ENCODE peak calls at places on chromosomes 3 and 15, in five cellular contexts. One of them, this sample, is unnamed.

GRCh38 chr3:169365993-169366915 is 297.3 kb downstream of the MECOM start:
- DNase-seq in A549: no peak
- DNase-seq in K562: no peak
- DNase-seq in IMR-90: no peak
- DNase-seq in testis: no peak
- DNase-seq in this sample: no peak

GRCh38 chr3:192444096-192444790 is 283.1 kb downstream of the FGF12 start:
- DNase-seq in A549: peak; percentile 47
- DNase-seq in K562: peak; percentile 72
- DNase-seq in IMR-90: peak; percentile 53
- DNase-seq in testis: peak; percentile 82
- DNase-seq in this sample: peak; percentile 39

GRCh38 chr15:55496716-55497115 is 11.3 kb downstream of the DNAAF4 start:
- DNase-seq in A549: no peak
- DNase-seq in K562: no peak
- DNase-seq in IMR-90: no peak
- DNase-seq in testis: no peak
- DNase-seq in this sample: no peak

GRCh38 chr15:70892912-70893560 is 410 bp downstream of the LRRC49 start:
- DNase-seq in A549: peak; percentile 40
- DNase-seq in K562: no peak
- DNase-seq in IMR-90: peak; percentile 79
- DNase-seq in testis: peak; percentile 62
- DNase-seq in this sample: peak; percentile 48

GRCh38 chr3:18739098-18739431 is 313.9 kb upstream of the SATB1 start:
- DNase-seq in A549: no peak
- DNase-seq in K562: no peak
- DNase-seq in IMR-90: no peak
- DNase-seq in testis: no peak
- DNase-seq in this sample: no peak

GRCh38 chr15:89206908-89207331 is 14.5 kb downstream of the RLBP1 start:
- DNase-seq in A549: peak; percentile 99
- DNase-seq in K562: peak; percentile 91
- DNase-seq in IMR-90: peak; percentile 57
- DNase-seq in testis: peak; percentile 88
- DNase-seq in this sample: peak; percentile 82

GRCh38 chr15:82963356-82964341 is 11.1 kb upstream of the HOMER2 start:
- DNase-seq in A549: no peak
- DNase-seq in K562: no peak
- DNase-seq in IMR-90: no peak
- DNase-seq in testis: no peak
- DNase-seq in this sample: no peak

GRCh38 chr15:92880796-92881569 is 19.1 kb upstream of the CHD2 start:
- DNase-seq in A549: no peak
- DNase-seq in K562: no peak
- DNase-seq in IMR-90: no peak
- DNase-seq in testis: no peak
- DNase-seq in this sample: no peak

GRCh38 chr3:32452009-32452408 is 50.6 kb downstream of the CMTM6 start:
- DNase-seq in A549: no peak
- DNase-seq in K562: no peak
- DNase-seq in IMR-90: no peak
- DNase-seq in testis: no peak
- DNase-seq in this sample: no peak

GRCh38 chr3:89472101-89472500 is 364.7 kb downstream of the EPHA3 start:
- DNase-seq in A549: no peak
- DNase-seq in K562: no peak
- DNase-seq in IMR-90: no peak
- DNase-seq in testis: no peak
- DNase-seq in this sample: no peak

GRCh38 chr15:50116477-50116876 is 2.6 kb downstream of the ATP8B4 start:
- DNase-seq in A549: peak; percentile 17
- DNase-seq in K562: peak; percentile 39
- DNase-seq in IMR-90: peak; percentile 19
- DNase-seq in testis: peak; percentile 66
- DNase-seq in this sample: peak; percentile 65

GRCh38 chr3:134373942-134374790 is at the start of gene AMOTL2:
- DNase-seq in A549: peak; percentile 90
- DNase-seq in K562: peak; percentile 68
- DNase-seq in IMR-90: peak; percentile 97
- DNase-seq in testis: peak; percentile 86
- DNase-seq in this sample: peak; percentile 29
- TF ChIP-seq POLR2A in A549: peak; percentile 63
- TF ChIP-seq POLR2A in K562: no peak
- TF ChIP-seq POLR2A in IMR-90: peak; percentile 99
- TF ChIP-seq POLR2A in testis: no peak
- TF ChIP-seq POLR2A in this sample: no peak

GRCh38 chr15:66188464-66188863 is 65.1 kb downstream of the MEGF11 start:
- DNase-seq in A549: no peak
- DNase-seq in K562: no peak
- DNase-seq in IMR-90: no peak
- DNase-seq in testis: no peak
- DNase-seq in this sample: no peak

GRCh38 chr15:66195621-66196230 is 57.8 kb downstream of the MEGF11 start:
- DNase-seq in A549: no peak
- DNase-seq in K562: no peak
- DNase-seq in IMR-90: no peak
- DNase-seq in testis: no peak
- DNase-seq in this sample: no peak

GRCh38 chr15:66189291-66189690 is 64.3 kb downstream of the MEGF11 start:
- DNase-seq in A549: no peak
- DNase-seq in K562: no peak
- DNase-seq in IMR-90: no peak
- DNase-seq in testis: no peak
- DNase-seq in this sample: no peak

GRCh38 chr15:66196565-66196964 is 57.0 kb downstream of the MEGF11 start:
- DNase-seq in A549: no peak
- DNase-seq in K562: no peak
- DNase-seq in IMR-90: peak; percentile 2
- DNase-seq in testis: no peak
- DNase-seq in this sample: no peak

DNA sequence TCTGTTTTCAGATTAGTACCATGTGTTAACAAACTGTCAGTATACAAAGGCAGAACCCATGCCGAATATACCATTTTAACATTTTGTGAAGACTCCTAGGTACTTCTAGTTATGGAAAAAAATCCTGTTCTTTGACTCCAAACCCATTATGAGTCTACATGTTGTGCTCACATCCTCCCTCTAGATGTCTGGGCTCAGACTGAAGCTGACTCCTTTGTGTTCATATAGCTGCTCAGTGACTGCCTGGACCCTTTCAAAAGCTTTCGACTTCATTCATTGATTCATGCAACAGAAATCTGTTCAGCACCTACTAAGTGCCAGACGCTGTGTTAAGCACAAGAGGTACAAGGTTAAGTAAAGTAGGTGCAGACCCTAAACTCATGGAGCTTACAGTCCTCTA is 60.5 kb downstream of the MEGF11 start:
- DNase-seq in A549: no peak
- DNase-seq in K562: no peak
- DNase-seq in IMR-90: peak; percentile 5
- DNase-seq in testis: no peak
- DNase-seq in this sample: no peak
- TF ChIP-seq POLR2A in A549: no peak
- TF ChIP-seq POLR2A in K562: no peak
- TF ChIP-seq POLR2A in IMR-90: no peak
- TF ChIP-seq POLR2A in testis: no peak
- TF ChIP-seq POLR2A in this sample: no peak

GRCh38 chr3:182366746-182367145 is 426.6 kb upstream of the ATP11B start:
- DNase-seq in A549: no peak
- DNase-seq in K562: no peak
- DNase-seq in IMR-90: no peak
- DNase-seq in testis: no peak
- DNase-seq in this sample: no peak

GRCh38 chr3:182364323-182364722 is 429.0 kb upstream of the ATP11B start:
- DNase-seq in A549: no peak
- DNase-seq in K562: no peak
- DNase-seq in IMR-90: no peak
- DNase-seq in testis: no peak
- DNase-seq in this sample: no peak

GRCh38 chr3:182370949-182371348 is 422.4 kb upstream of the ATP11B start:
- DNase-seq in A549: no peak
- DNase-seq in K562: no peak
- DNase-seq in IMR-90: no peak
- DNase-seq in testis: no peak
- DNase-seq in this sample: no peak

GRCh38 chr3:182364723-182365650 is 428.3 kb upstream of the ATP11B start:
- DNase-seq in A549: no peak
- DNase-seq in K562: peak; percentile 62
- DNase-seq in IMR-90: no peak
- DNase-seq in testis: peak; percentile 21
- DNase-seq in this sample: no peak

DNA sequence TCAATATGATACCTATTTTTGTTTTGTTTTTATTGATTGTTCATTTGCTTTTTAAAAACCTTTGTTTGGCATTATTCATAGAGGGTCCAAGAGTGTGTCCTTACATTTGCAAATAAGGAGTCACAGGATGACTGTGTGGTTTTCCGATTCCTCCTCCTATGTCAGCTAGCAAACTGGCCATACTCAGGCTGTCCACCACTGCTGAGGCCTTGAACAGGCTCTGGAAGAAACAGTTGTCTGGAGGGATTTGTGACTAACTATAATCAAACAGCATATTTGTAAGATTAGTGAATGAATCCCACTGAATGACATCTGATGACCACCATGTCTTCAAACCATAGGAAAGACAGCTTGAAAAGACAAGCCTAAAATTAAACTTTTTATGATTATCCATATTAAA is 423.4 kb upstream of the ATP11B start:
- DNase-seq in A549: no peak
- DNase-seq in K562: no peak
- DNase-seq in IMR-90: no peak
- DNase-seq in testis: no peak
- DNase-seq in this sample: no peak
- TF ChIP-seq POLR2A in A549: no peak
- TF ChIP-seq POLR2A in K562: no peak
- TF ChIP-seq POLR2A in IMR-90: no peak
- TF ChIP-seq POLR2A in testis: no peak
- TF ChIP-seq POLR2A in this sample: no peak

GRCh38 chr3:50121416-50122032 is 32.8 kb downstream of the RBM5 start:
- DNase-seq in A549: peak; percentile 91
- DNase-seq in K562: peak; percentile 80
- DNase-seq in IMR-90: peak; percentile 79
- DNase-seq in testis: peak; percentile 74
- DNase-seq in this sample: peak; percentile 86

GRCh38 chr3:50122071-50122470 is 33.1 kb upstream of the SEMA3F start:
- DNase-seq in A549: no peak
- DNase-seq in K562: no peak
- DNase-seq in IMR-90: no peak
- DNase-seq in testis: no peak
- DNase-seq in this sample: peak; percentile 40

GRCh38 chr3:50124363-50125226 is 30.5 kb upstream of the SEMA3F start:
- DNase-seq in A549: no peak
- DNase-seq in K562: no peak
- DNase-seq in IMR-90: no peak
- DNase-seq in testis: no peak
- DNase-seq in this sample: no peak

GRCh38 chr3:50123394-50124361 is 31.4 kb upstream of the SEMA3F start:
- DNase-seq in A549: no peak
- DNase-seq in K562: no peak
- DNase-seq in IMR-90: no peak
- DNase-seq in testis: no peak
- DNase-seq in this sample: no peak

DNA sequence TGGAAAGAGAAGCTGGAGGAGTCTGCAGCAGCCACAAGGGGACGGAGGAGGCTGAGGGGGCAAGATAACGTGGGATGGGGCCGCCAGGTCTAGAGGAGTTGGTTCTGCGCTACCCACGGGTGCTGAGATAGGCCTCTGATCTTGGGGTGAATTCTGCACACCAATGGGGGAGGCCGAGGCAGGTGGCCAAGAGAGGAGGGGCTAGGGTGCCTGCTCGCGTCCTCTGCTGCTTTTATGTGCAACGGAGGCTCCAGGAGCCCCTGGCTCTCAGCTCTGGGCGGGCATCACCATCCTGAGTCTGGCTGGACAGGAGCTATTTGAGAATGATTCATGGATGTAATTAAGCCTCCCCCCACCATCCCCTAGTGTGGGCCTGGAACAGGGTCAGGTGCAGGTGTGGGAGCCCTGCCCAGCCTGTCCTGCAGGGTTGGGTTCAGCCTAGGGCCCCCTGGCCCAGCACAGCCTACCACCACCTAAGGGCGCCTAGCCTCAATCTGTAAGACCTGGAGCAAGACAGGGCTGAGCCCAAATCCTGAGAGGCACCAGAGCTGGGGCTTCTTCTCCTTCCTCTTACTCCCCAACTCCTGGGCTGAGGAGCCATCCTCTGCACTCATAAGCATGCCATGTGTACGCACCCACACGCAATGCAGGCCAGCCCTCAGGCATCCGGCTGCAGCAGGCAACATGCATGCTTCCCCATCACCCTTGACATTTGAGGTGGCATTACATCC is 32.3 kb upstream of the SEMA3F start:
- DNase-seq in A549: no peak
- DNase-seq in K562: no peak
- DNase-seq in IMR-90: no peak
- DNase-seq in testis: no peak
- DNase-seq in this sample: no peak
- TF ChIP-seq POLR2A in A549: no peak
- TF ChIP-seq POLR2A in K562: no peak
- TF ChIP-seq POLR2A in IMR-90: no peak
- TF ChIP-seq POLR2A in testis: no peak
- TF ChIP-seq POLR2A in this sample: no peak

GRCh38 chr3:38346584-38347410 is at the start of gene XYLB:
- DNase-seq in A549: peak; percentile 89
- DNase-seq in K562: peak; percentile 96
- DNase-seq in IMR-90: peak; percentile 72
- DNase-seq in testis: peak; percentile 91
- DNase-seq in this sample: peak; percentile 91
- TF ChIP-seq POLR2A in A549: peak; percentile 86
- TF ChIP-seq POLR2A in K562: peak; percentile 83
- TF ChIP-seq POLR2A in IMR-90: no peak
- TF ChIP-seq POLR2A in testis: no peak
- TF ChIP-seq POLR2A in this sample: peak; percentile 27

GRCh38 chr3:194271459-194272035 is 79.6 kb downstream of the CPN2 start:
- DNase-seq in A549: no peak
- DNase-seq in K562: no peak
- DNase-seq in IMR-90: no peak
- DNase-seq in testis: no peak
- DNase-seq in this sample: no peak
- TF ChIP-seq POLR2A in A549: no peak
- TF ChIP-seq POLR2A in K562: no peak
- TF ChIP-seq POLR2A in IMR-90: no peak
- TF ChIP-seq POLR2A in testis: no peak
- TF ChIP-seq POLR2A in this sample: no peak